ENCODE peak calls at places on chromosomes 1 and 21, in four cellular contexts. X, B, U and H are unnamed samples.

GRCh38 chr1:44721521-44722361 is 9.2 kb downstream of the RNU5D-1 start:
- DNase-seq in B (peak; percentile 92), X (peak; percentile 95), U (peak; percentile 99), H (no peak)

GRCh38 chr1:101135526-101135925 is 101.3 kb upstream of the S1PR1 start:
- DNase-seq in U (no peak), X (no peak), B (no peak), H (no peak)

GRCh38 chr1:38735651-38736161 is 123.9 kb downstream of the RRAGC start:
- DNase-seq in X (no peak), B (no peak), U (no peak), H (no peak)

GRCh38 chr1:205505791-205506190 is 1.3 kb downstream of the CDK18 start:
- DNase-seq in U (no peak), B (peak; percentile 43), X (no peak), H (no peak)

GRCh38 chr1:216190438-216190837 is 232.8 kb downstream of the USH2A start:
- DNase-seq in U (no peak), X (no peak), B (no peak), H (no peak)

GRCh38 chr1:96340688-96341087 is 380.9 kb upstream of the PTBP2 start:
- DNase-seq in X (no peak), B (no peak), U (no peak), H (no peak)

GRCh38 chr1:204867203-204867602 is 3.5 kb upstream of the NFASC start:
- DNase-seq in U (no peak), B (no peak), X (no peak), H (no peak)

GRCh38 chr1:201982082-201982922 is at the start of gene RNPEP:
- DNase-seq in B (peak; percentile 97), X (peak; percentile 18), U (no peak), H (peak; percentile 73)

GRCh38 chr1:54922921-54923421 is 36.0 kb upstream of the DHCR24 start:
- DNase-seq in X (peak; percentile 24), U (no peak), B (no peak), H (no peak)

GRCh38 chr1:40204855-40205254 is 42.9 kb upstream of the TMCO2 start:
- DNase-seq in B (no peak), X (no peak), U (no peak), H (no peak)

GRCh38 chr1:40411294-40411693 is 37.8 kb downstream of the SMAP2 start:
- DNase-seq in B (no peak), X (no peak), U (no peak), H (no peak)

GRCh38 chr1:202105571-202106339 is 17.0 kb upstream of the GPR37L1 start:
- DNase-seq in B (peak; percentile 96), U (no peak), X (no peak), H (peak; percentile 83)

GRCh38 chr1:234609528-234610042 is 393 bp downstream of the IRF2BP2 start:
- DNase-seq in B (peak; percentile 83), U (no peak), X (no peak), H (no peak)

GRCh38 chr1:147273409-147274307 is 31.2 kb downstream of the CHD1L start:
- DNase-seq in X (peak; percentile 56), U (peak; percentile 9), B (peak; percentile 72), H (no peak)

GRCh38 chr1:35558374-35559316 is 1.0 kb downstream of the NCDN start:
- DNase-seq in B (no peak), U (no peak), X (no peak), H (peak; percentile 49)

GRCh38 chr1:181765627-181766026 is 282.3 kb downstream of the CACNA1E start:
- DNase-seq in U (no peak), X (no peak), B (no peak), H (no peak)

GRCh38 chr1:181769846-181770245 is 286.5 kb downstream of the CACNA1E start:
- DNase-seq in B (no peak), X (no peak), U (no peak), H (no peak)

GRCh38 chr1:181767001-181767708 is 283.8 kb downstream of the CACNA1E start:
- DNase-seq in X (no peak), U (no peak), B (no peak), H (no peak)

GRCh38 chr1:181768930-181769280 is 285.6 kb downstream of the CACNA1E start:
- DNase-seq in U (no peak), X (no peak), B (no peak), H (no peak)

GRCh38 chr1:181768216-181768929 is 285.1 kb downstream of the CACNA1E start:
- DNase-seq in B (no peak), X (no peak), U (peak; percentile 4), H (no peak)
- TF ChIP-seq NR2C2 in B (no peak), X (no peak), U (no peak), H (no peak)

GRCh38 chr1:227766015-227766634 is 30.9 kb downstream of the SNAP47 start:
- DNase-seq in B (no peak), U (no peak), X (no peak), H (no peak)
- TF ChIP-seq CBFB in B (no peak), U (no peak), X (no peak), H (no peak)

DNA sequence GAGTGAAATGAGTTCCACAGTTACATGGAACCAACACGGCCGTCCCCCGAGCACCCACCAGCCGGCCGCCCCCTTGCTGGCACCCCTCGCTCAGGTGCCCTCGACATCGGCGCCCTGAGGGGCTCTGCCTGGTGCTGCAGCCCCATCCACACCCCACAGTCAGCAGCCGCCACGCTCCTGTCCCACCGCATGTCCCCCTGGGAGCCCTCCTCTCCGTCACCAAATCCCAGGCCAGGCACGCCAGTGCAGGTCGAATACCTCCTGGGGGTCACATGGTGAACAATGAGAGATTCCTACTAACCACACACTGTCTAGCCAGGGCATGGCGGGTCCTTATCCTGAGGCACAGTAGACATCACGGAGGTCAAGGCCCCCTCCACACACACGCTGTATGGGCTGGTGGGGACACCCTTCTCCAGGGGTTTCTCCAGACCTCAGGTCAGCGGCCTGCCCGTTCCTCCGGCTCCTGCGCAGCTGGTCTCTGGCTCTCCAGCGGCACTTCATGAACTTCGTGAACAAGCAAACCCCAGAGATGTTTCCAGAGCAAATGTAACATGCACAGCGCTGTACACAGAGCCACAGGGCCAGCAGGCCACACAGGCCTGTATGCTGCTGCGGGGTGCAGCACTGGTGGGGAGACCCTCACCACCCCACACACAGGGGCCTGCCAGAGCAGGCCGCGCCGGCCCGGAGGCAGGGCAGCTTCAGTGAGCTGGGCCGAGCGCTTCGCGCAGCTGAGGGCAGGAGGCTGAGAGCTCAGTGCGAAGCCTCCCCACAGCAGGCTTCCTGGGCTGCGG is 21.8 kb downstream of the POFUT2 start:
- DNase-seq in X (no peak), U (no peak), B (no peak), H (no peak)
- TF ChIP-seq NR2C2 in X (no peak), U (no peak), B (no peak), H (no peak)

DNA sequence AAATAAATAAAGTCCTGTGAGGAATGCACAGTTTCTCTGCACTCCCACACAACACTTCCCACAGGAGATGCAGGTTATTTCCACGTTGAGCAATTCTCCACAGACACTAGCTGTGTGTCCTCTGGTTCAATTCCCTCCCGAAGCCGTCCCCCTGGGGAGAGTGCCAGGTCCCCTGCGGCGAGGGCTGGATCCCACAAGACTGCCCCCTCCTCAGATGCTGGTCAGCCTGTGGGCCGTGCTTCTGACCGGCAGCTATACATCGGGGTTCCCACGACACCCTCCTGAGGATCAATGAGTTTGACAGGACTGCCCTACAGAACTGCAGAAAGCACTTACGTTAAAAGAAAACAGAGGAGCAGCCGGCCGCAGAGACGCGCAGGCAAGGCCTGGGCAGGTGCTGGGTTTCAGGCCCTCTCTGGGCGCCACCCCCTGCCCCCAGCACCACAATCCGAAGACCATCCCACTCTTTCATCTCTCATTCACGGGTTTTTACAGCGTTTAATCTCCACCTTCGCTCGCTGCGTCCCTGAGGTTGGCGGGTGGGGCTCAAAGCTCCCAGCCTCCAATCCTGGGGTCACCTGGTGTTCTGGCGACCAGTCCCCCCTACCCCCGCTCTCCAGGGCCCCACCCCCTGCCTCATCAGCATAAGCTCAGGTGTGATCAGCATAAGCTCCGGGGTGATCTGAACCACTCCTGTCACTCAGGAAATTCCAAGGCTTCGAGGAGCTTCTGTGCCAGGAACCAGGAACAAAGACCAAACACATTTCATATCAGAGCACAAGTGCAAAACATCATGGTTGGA is 9.3 kb downstream of the SLC35E2B start:
- DNase-seq in B (peak; percentile 13), U (no peak), X (no peak), H (peak; percentile 56)
- TF ChIP-seq CBFB in B (no peak), U (no peak), X (no peak), H (no peak)

DNA sequence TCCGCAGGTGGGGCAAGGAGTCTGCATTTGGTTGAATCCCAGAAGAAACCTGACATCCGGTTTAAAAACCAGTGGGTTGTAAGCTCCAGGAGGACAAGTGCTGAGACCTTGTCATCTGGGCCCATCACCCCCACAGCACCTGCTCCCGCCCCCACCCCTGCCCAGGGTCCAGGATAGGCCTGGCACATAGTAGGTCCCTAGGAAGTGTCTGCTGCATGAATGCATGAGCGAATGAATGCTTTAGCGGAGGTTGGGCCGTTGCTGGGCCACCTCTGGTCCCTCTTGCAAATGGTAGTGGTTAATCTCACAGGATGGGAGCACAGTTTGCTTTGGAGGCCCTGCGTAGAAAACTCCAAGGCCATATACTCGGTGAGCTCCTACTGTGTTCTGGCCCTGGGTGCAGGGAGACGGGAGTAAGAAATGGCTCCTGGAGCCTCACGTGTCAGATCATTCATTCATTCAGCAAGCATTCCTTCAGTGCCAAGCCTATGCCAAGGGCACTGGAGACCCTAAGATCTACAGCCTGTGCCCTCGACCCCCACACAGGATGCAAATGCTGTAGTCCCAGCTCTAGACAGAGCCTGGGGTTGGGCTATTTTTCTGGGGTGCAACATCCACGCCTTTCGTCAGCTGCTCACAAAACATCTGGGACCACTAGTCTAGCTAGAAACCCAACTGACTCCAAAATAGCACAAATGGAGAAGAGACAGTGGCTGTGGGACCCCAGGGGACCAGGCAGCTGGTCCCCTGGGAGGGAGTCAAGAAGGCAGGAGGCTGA is 28.9 kb downstream of the EPHA2 start:
- DNase-seq in B (no peak), U (no peak), X (no peak), H (no peak)
- TF ChIP-seq NR2C2 in B (no peak), U (no peak), X (no peak), H (no peak)

GRCh38 chr1:232950919-232951579 is 638 bp downstream of the NTPCR start:
- DNase-seq in B (peak; percentile 54), U (no peak), X (peak; percentile 24), H (no peak)
- TF ChIP-seq CBFB in B (no peak), U (no peak), X (no peak), H (no peak)

GRCh38 chr1:5374176-5374575 is 618.0 kb downstream of the NPHP4 start:
- DNase-seq in B (no peak), X (no peak), U (no peak), H (no peak)

GRCh38 chr1:5379176-5379759 is 613.0 kb downstream of the NPHP4 start:
- DNase-seq in B (no peak), X (no peak), U (no peak), H (no peak)

GRCh38 chr1:5373281-5373680 is 618.9 kb downstream of the NPHP4 start:
- DNase-seq in U (no peak), X (no peak), B (no peak), H (no peak)

GRCh38 chr1:5376538-5377247 is 615.5 kb downstream of the NPHP4 start:
- DNase-seq in B (no peak), X (no peak), U (no peak), H (no peak)

GRCh38 chr1:5375437-5375836 is 616.8 kb downstream of the NPHP4 start:
- DNase-seq in X (no peak), B (no peak), U (no peak), H (no peak)
- TF ChIP-seq NR2C2 in X (no peak), B (no peak), U (no peak), H (no peak)

DNA sequence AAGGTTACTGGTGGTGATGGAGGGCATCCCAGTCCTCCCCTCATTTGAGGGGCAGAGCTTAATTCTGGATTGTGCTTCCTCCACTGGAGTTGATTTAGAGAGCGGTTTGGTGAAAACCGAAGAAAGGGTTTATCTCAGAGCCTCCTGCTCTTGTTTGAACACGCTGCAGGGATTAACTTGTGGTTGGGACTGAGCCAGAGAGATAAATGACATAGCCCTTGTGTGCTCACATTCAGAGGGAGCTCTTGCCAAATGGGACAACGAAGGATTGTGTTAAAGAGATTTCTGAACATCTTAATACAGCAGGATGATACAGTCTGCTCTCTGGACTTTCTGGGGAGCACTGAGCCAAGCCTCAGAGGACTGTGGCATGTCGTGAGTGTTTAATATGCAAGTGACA is 308.2 kb downstream of the DISC1 start:
- DNase-seq in X (peak; percentile 87), B (no peak), U (no peak), H (no peak)
- TF ChIP-seq CBFB in X (peak; percentile 35), B (peak; percentile 65), U (no peak), H (no peak)